ENCODE peak calls at places on chromosomes 5 and 9, in five cellular contexts. V is body of pancreas, H is ovary, B is uterus, T is vagina. S is an unnamed sample.

GRCh38 chr5:136034492-136034891 is 5.7 kb downstream of the TGFBI start:
- DNase-seq in V (no peak), H (no peak), B (no peak), T (no peak), S (no peak)

GRCh38 chr5:74386571-74387334 is 253.8 kb downstream of the ENC1 start:
- DNase-seq in V (no peak), H (no peak), B (no peak), T (no peak), S (no peak)

GRCh38 chr5:83407931-83408330 is 63.6 kb upstream of the VCAN start:
- DNase-seq in V (no peak), H (no peak), B (no peak), T (no peak), S (no peak)

GRCh38 chr5:39376293-39376714 is 12.0 kb upstream of the C9 start:
- DNase-seq in V (peak), H (peak), B (peak), T (no peak), S (peak)

GRCh38 chr5:1016036-1016435 is 7.4 kb downstream of the NKD2 start:
- DNase-seq in V (peak), H (no peak), B (no peak), T (no peak), S (no peak)

GRCh38 chr5:175305251-175305650 is 138.7 kb downstream of the DRD1 start:
- DNase-seq in V (no peak), H (no peak), B (no peak), T (no peak), S (no peak)

GRCh38 chr5:145852990-145853389 is 17.8 kb upstream of the PRELID2 start:
- DNase-seq in V (no peak), H (no peak), B (no peak), T (no peak), S (peak)

GRCh38 chr9:7779201-7779600 is 20.4 kb downstream of the DMAC1 start:
- DNase-seq in V (no peak), H (no peak), B (no peak), T (no peak), S (no peak)

GRCh38 chr9:5920860-5921328 is 30.2 kb downstream of the MLANA start:
- DNase-seq in V (no peak), H (no peak), B (no peak), T (no peak), S (no peak)

GRCh38 chr9:5002811-5003210 is 17.7 kb downstream of the JAK2 start:
- DNase-seq in V (no peak), H (no peak), B (no peak), T (no peak), S (no peak)

GRCh38 chr9:27542519-27542918 is 12.9 kb upstream of the MOB3B start:
- DNase-seq in V (no peak), H (no peak), B (no peak), T (no peak), S (no peak)

GRCh38 chr5:8913522-8913921 is 632.4 kb downstream of the SEMA5A start:
- DNase-seq in V (no peak), H (no peak), B (no peak), T (no peak), S (no peak)

GRCh38 chr9:129898205-129898604 is 62.9 kb downstream of the USP20 start:
- DNase-seq in V (no peak), H (no peak), B (no peak), T (no peak), S (no peak)

GRCh38 chr9:134525070-134525815 is 116.4 kb upstream of the COL5A1 start:
- DNase-seq in V (no peak), H (no peak), B (peak), T (no peak), S (no peak)

GRCh38 chr5:159098285-159099048 is 1.2 kb downstream of the EBF1 start:
- DNase-seq in V (no peak), H (peak), B (no peak), T (no peak), S (no peak)

GRCh38 chr5:159100928-159101646 is 1.4 kb upstream of the EBF1 start:
- DNase-seq in V (no peak), H (no peak), B (no peak), T (no peak), S (no peak)

GRCh38 chr5:159101689-159102088 is 2.0 kb upstream of the EBF1 start:
- DNase-seq in V (no peak), H (no peak), B (peak), T (no peak), S (no peak)

GRCh38 chr5:159099049-159099760 is 511 bp downstream of the EBF1 start:
- DNase-seq in V (no peak), H (peak), B (peak), T (no peak), S (peak)

GRCh38 chr5:159100022-159100927 is 559 bp upstream of the EBF1 start:
- DNase-seq in V (peak), H (peak), B (peak), T (no peak), S (peak)
- TF ChIP-seq POLR2A in V (peak), H (peak), B (peak), T (peak), S (no peak)

GRCh38 chr5:16663848-16664247 is 47.1 kb upstream of the RETREG1 start:
- DNase-seq in V (no peak), H (no peak), B (no peak), T (no peak), S (no peak)
- TF ChIP-seq POLR2A in V (no peak), H (no peak), B (no peak), T (no peak), S (no peak)

DNA sequence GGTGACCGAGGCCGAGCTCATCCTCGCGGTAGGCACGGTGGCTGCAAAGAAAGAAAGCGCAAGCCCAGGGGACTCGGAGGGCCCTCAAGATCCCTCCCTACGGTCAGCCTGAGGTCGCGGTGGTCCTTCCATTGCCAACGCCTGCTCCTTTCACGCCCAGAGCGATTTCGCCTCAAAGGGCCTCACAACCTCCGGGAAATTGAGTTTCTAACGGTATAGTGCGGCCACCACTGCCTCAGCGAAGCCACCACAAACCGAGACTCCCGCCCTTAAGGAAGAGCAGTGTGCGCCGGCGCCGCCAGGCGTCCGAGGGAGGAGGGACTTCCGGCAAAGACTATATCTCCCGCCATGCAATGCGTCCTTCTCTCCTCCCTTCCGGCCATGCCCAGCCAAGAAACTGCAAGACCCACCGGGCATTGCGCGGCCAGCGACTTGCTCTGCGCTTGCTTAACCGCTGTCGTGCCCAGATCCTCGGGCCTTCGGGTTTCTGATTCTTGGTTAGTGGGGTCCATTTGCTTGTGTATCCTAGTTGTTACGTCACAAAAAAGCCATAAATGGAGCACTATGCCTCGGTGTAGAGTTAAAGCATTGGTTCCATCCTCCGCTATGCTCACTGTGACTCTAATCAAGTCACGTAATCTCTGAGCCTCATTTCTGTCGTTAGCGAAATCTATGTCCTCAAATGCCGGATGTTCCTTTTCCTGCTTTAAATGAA is at the start of gene HAUS6:
- DNase-seq in V (peak), H (peak), B (peak), T (peak), S (peak)
- TF ChIP-seq POLR2A in V (no peak), H (peak), B (peak), T (no peak), S (peak)

GRCh38 chr5:137708796-137709559 is 26.9 kb downstream of the KLHL3 start:
- DNase-seq in V (peak), H (peak), B (no peak), T (no peak), S (no peak)

GRCh38 chr5:137708062-137708461 is 27.8 kb downstream of the KLHL3 start:
- DNase-seq in V (no peak), H (no peak), B (no peak), T (no peak), S (no peak)

GRCh38 chr5:137705106-137705505 is 30.8 kb downstream of the KLHL3 start:
- DNase-seq in V (no peak), H (no peak), B (no peak), T (no peak), S (no peak)

GRCh38 chr5:137710086-137710485 is 25.8 kb downstream of the KLHL3 start:
- DNase-seq in V (no peak), H (no peak), B (no peak), T (no peak), S (no peak)

GRCh38 chr5:137706841-137707240 is 29.0 kb downstream of the KLHL3 start:
- DNase-seq in V (no peak), H (no peak), B (no peak), T (no peak), S (no peak)
- TF ChIP-seq POLR2A in V (no peak), H (no peak), B (no peak), T (no peak), S (no peak)

DNA sequence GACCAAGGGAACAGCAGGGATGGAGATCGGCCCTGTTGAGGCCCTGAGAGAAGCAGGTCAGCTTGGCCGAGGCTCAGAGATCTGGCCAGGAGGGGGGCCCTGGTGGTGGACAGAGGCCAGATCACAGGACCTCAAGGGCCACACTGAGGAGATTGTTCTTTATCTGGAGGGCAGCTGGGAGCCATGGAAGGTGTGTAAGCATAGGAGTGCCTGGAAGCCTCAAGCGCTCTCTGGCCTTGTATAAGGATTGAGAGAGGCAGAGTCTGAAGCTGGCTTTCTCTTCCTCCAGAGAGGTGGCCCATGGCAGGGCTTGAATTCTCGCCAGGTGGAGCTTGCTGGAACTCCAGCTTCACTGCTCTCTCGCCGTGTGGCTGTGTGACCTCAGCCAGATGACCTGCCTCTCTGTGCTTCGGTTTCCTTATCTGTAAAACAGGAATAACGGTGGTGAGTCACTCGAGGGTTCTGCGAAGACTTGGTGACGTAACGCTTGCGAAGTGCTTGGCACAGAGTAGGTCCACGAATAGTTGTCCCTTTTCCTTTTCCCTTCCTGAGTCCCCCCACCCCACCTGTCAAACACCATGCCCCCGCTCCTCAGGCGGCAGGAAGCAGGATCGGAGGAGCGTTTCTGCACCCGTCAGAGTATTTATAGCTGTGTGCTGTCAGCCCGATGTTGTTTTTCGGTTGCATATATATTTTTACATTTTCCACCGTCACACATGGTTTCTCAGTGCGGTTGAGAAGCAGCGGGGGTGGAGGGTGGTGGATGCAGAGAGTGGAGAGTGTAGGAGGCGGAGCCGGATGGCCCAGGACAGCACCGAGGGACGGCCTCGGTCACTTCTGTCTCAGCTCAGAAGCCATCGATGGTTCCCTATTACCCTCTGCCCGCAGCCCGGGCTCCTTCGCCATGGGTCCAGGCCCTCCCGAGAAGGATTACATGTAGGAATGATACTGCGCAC is 17.0 kb upstream of the CRB2 start:
- DNase-seq in V (no peak), H (no peak), B (no peak), T (no peak), S (peak)
- TF ChIP-seq POLR2A in V (no peak), H (no peak), B (no peak), T (no peak), S (peak)

S was measured in erythroblast.